ENCODE peak calls at places on chromosomes 2 and 18, in four cellular contexts. G is HepG2, D is endothelial cell of umbilical vein, P is GM12878. R is an unnamed sample.

GRCh38 chr2:207725815-207726578 is 14.6 kb downstream of the CCNYL1 start:
- DNase-seq in G (no peak), D (peak; percentile 62), P (no peak), R (no peak)

GRCh38 chr2:241901500-241902351 is 32.2 kb downstream of the RTP5 start:
- DNase-seq in G (no peak), D (no peak), P (no peak), R (peak; percentile 54)

GRCh38 chr2:199757466-199757865 is 93.5 kb downstream of the FTCDNL1 start:
- DNase-seq in G (no peak), D (no peak), P (no peak), R (no peak)

GRCh38 chr2:230910546-230911135 is 14.4 kb downstream of the GPR55 start:
- DNase-seq in G (no peak), D (no peak), P (no peak), R (peak; percentile 47)

GRCh38 chr2:63424329-63425078 is 163.8 kb downstream of the WDPCP start:
- DNase-seq in G (peak; percentile 62), D (peak; percentile 33), P (no peak), R (no peak)

GRCh38 chr2:101040761-101041160 is 38.7 kb downstream of the RPL31 start:
- DNase-seq in G (no peak), D (no peak), P (no peak), R (no peak)

GRCh38 chr2:1721706-1722483 is 22.4 kb downstream of the PXDN start:
- DNase-seq in G (no peak), D (peak; percentile 91), P (no peak), R (no peak)

GRCh38 chr2:142933916-142934315 is 56.5 kb downstream of the KYNU start:
- DNase-seq in G (no peak), D (no peak), P (no peak), R (no peak)

GRCh38 chr2:71691747-71692455 is 238.5 kb downstream of the DYSF start:
- DNase-seq in G (no peak), D (no peak), P (no peak), R (peak; percentile 71)

GRCh38 chr2:204027105-204027504 is 90.5 kb downstream of the ICOS start:
- DNase-seq in G (no peak), D (peak; percentile 84), P (no peak), R (no peak)

GRCh38 chr2:112710956-112711355 is 9.9 kb upstream of the NT5DC4 start:
- DNase-seq in G (no peak), D (no peak), P (no peak), R (no peak)

GRCh38 chr2:221380686-221381085 is 191.4 kb downstream of the EPHA4 start:
- DNase-seq in G (no peak), D (no peak), P (no peak), R (no peak)

GRCh38 chr2:66733361-66733760 is 298.4 kb downstream of the MEIS1 start:
- DNase-seq in G (no peak), D (no peak), P (no peak), R (no peak)

GRCh38 chr18:70380915-70381896 is 92.4 kb downstream of the SOCS6 start:
- DNase-seq in G (peak; percentile 98), D (no peak), P (no peak), R (no peak)

GRCh38 chr2:85134255-85135065 is 1.3 kb downstream of the TCF7L1 start:
- DNase-seq in G (no peak), D (peak; percentile 56), P (no peak), R (peak; percentile 71)

GRCh38 chr18:64119916-64120315 is 29.0 kb downstream of the LINC00305 start:
- DNase-seq in G (peak; percentile 3), D (peak; percentile 1), P (no peak), R (no peak)

GRCh38 chr2:40039543-40039942 is 260.5 kb upstream of the THUMPD2 start:
- DNase-seq in G (no peak), D (no peak), P (no peak), R (no peak)

GRCh38 chr18:14074187-14074586 is 58.0 kb downstream of the ZNF519 start:
- DNase-seq in G (no peak), D (no peak), P (no peak), R (no peak)

GRCh38 chr2:109531896-109532727 is 81.7 kb downstream of the SEPTIN10 start:
- DNase-seq in G (no peak), D (no peak), P (no peak), R (peak; percentile 51)

GRCh38 chr18:77014538-77014937 is 118.0 kb downstream of the MBP start:
- DNase-seq in G (no peak), D (no peak), P (no peak), R (no peak)

GRCh38 chr2:239355139-239355538 is 45.7 kb downstream of the HDAC4 start:
- DNase-seq in G (no peak), D (no peak), P (no peak), R (no peak)

GRCh38 chr18:49934457-49934856 is 121.1 kb upstream of the ACAA2 start:
- DNase-seq in G (no peak), D (no peak), P (no peak), R (no peak)

GRCh38 chr2:108607706-108608301 is 73.5 kb downstream of the LIMS1 start:
- DNase-seq in G (peak; percentile 42), D (peak; percentile 79), P (no peak), R (no peak)

GRCh38 chr2:47451790-47452189 is 48.8 kb downstream of the MSH2 start:
- DNase-seq in G (no peak), D (no peak), P (no peak), R (no peak)

GRCh38 chr2:15939556-15939853 is 845 bp upstream of the MYCN start:
- DNase-seq in G (no peak), D (no peak), P (no peak), R (peak; percentile 85)

GRCh38 chr2:222360146-222360545 is 61.3 kb upstream of the PAX3 start:
- DNase-seq in G (no peak), D (no peak), P (no peak), R (peak; percentile 30)

GRCh38 chr2:120935339-120936313 is 200.0 kb downstream of the GLI2 start:
- DNase-seq in G (peak; percentile 97), D (no peak), P (no peak), R (no peak)

GRCh38 chr2:104849618-104850097 is 4.3 kb upstream of the POU3F3 start:
- DNase-seq in G (peak; percentile 47), D (peak; percentile 34), P (no peak), R (peak; percentile 80)

GRCh38 chr2:195535911-195536522 is 121.0 kb upstream of the SLC39A10 start:
- DNase-seq in G (no peak), D (no peak), P (peak; percentile 92), R (peak; percentile 90)

GRCh38 chr2:195531754-195532153 is 125.3 kb upstream of the SLC39A10 start:
- DNase-seq in G (no peak), D (no peak), P (no peak), R (no peak)

GRCh38 chr2:195532255-195532627 is 124.8 kb upstream of the SLC39A10 start:
- DNase-seq in G (no peak), D (no peak), P (no peak), R (no peak)

GRCh38 chr2:195533771-195534642 is 123.0 kb upstream of the SLC39A10 start:
- DNase-seq in G (no peak), D (no peak), P (no peak), R (peak; percentile 80)

GRCh38 chr2:195532628-195533271 is 124.3 kb upstream of the SLC39A10 start:
- DNase-seq in G (no peak), D (peak; percentile 2), P (no peak), R (no peak)
- TF ChIP-seq POLR2AphosphoS5 in G (no peak), D (no peak), P (no peak), R (no peak)

DNA sequence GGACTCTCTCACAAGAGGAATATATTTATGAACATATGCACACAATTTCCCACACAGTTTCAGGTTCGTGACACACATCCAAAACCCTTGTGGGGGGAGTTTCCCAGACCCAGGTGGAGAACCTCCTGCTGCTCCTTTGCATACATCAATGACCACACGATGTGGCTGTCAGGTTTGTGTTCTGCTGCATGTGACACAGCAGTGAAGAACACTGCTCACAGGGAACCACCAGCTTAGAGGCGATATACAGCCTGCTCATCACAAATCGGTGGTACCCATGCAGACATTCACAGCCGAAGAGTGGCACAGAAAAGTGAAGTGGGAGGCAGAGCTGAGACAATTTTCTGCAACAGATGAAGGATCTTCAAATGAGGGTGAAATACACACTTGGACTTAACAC is 175.6 kb upstream of the ZFP36L2 start:
- DNase-seq in G (no peak), D (no peak), P (peak; percentile 97), R (no peak)
- TF ChIP-seq POLR2A in G (no peak), D (no peak), P (peak; percentile 72), R (no peak)

GRCh38 chr2:42133771-42134195 is 35.4 kb upstream of the EML4 start:
- DNase-seq in G (no peak), D (no peak), P (no peak), R (no peak)

GRCh38 chr2:42129487-42129852 is 39.7 kb upstream of the EML4 start:
- DNase-seq in G (no peak), D (no peak), P (no peak), R (no peak)

GRCh38 chr2:42132966-42133641 is 36.0 kb upstream of the EML4 start:
- DNase-seq in G (peak; percentile 98), D (peak; percentile 89), P (peak; percentile 65), R (peak; percentile 95)

GRCh38 chr2:42129947-42130346 is 39.2 kb upstream of the EML4 start:
- DNase-seq in G (no peak), D (no peak), P (no peak), R (no peak)

GRCh38 chr2:42132066-42132965 is 36.8 kb upstream of the EML4 start:
- DNase-seq in G (no peak), D (no peak), P (no peak), R (no peak)
- H3K4me1 ChIP-seq in G (peaks cover 100% of the 10 kb centered on the region), D (peaks cover 31% of the 10 kb centered on the region), P (peaks cover 56% of the 10 kb centered on the region), R (peaks cover 87% of the 10 kb centered on the region)

DNA sequence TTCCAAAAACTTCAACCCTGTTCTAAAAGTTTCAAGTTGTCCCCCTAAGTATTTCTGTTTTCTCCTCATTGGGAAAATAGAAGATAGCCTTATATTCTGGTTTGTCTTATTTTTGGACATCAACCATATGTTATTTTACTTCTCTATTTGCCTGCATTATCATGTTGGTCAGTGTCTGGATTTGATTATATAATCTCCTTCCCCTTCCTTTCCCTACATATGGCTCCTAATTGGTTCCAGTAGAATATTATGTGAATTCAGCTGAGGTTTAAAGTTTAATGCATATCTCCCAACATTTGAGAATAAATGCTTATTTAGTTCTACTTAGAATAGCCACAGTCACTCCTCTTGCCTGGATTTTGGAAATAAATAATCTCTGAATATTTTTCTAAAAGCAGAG is 66.9 kb downstream of the OXER1 start:
- DNase-seq in G (no peak), D (no peak), P (no peak), R (no peak)
- TF ChIP-seq POLR2AphosphoS5 in G (no peak), D (no peak), P (no peak), R (no peak)

GRCh38 chr2:189762551-189763298 is at the start of gene OSGEPL1:
- DNase-seq in G (peak; percentile 99), D (peak; percentile 93), P (peak; percentile 87), R (peak; percentile 98)
- TF ChIP-seq POLR2A in G (peak; percentile 93), D (peak; percentile 53), P (peak; percentile 91), R (no peak)